ENCODE peak calls at places on chromosome 11, in six cellular contexts. Y is ACHN; W is RWPE1; H is caudate nucleus; E is germinal center; Q is stimulated activated CD8-positive, alpha-beta memory T cell treated with anti-CD3 and anti-CD28 coated beads, Interleukin-4, amount 100 ng/mL, for 1 hour. P is an unnamed sample.
A peak's percentile ranks its signal among the peaks of the same experiment; 100 is the strongest.

GRCh38 chr11:46079662-46080061 is 41.6 kb downstream of the PHF21A start:
- DNase-seq in Y (no peak), W (no peak), H (no peak), E (no peak), Q (no peak), P (no peak)

GRCh38 chr11:75350743-75351540 is 519 bp downstream of the ARRB1 start:
- DNase-seq in Y (no peak), W (no peak), H (no peak), E (no peak), Q (no peak), P (peak; percentile 23)

GRCh38 chr11:125250316-125250870 is 85.8 kb downstream of the PKNOX2 start:
- DNase-seq in Y (no peak), W (no peak), H (no peak), E (no peak), Q (no peak), P (no peak)

GRCh38 chr11:17129003-17129402 is 51.5 kb upstream of the RPS13 start:
- DNase-seq in Y (no peak), W (peak; percentile 44), H (no peak), E (no peak), Q (no peak), P (peak; percentile 40)

GRCh38 chr11:20158597-20159257 is 1.5 kb downstream of the DBX1 start:
- DNase-seq in Y (peak; percentile 57), W (peak; percentile 53), H (no peak), E (no peak), Q (no peak), P (peak; percentile 36)

GRCh38 chr11:17828311-17828751 is 93.8 kb downstream of the KCNC1 start:
- DNase-seq in Y (no peak), W (no peak), H (no peak), E (no peak), Q (no peak), P (no peak)

GRCh38 chr11:22539851-22540376 is 85.7 kb downstream of the FANCF start:
- DNase-seq in Y (peak; percentile 15), W (peak; percentile 52), H (no peak), E (no peak), Q (no peak), P (peak; percentile 58)

GRCh38 chr11:43555811-43556210 is 124.7 kb upstream of the HSD17B12 start:
- DNase-seq in Y (no peak), W (no peak), H (no peak), E (no peak), Q (no peak), P (no peak)

P was measured in bronchial epithelial cell.